ENCODE peak calls at places on chromosomes 13 and 19, in four cellular contexts. D, H, M and L are unnamed samples.

GRCh38 chr13:85575110-85575509 is 224.1 kb downstream of the SLITRK6 start:
- DNase-seq in D (no peak), H (no peak), M (no peak), L (no peak)

GRCh38 chr19:32773126-32773525 is 53.6 kb downstream of the TDRD12 start:
- DNase-seq in D (no peak), H (no peak), M (no peak), L (no peak)

GRCh38 chr19:35727053-35727955 is 9.5 kb downstream of the KMT2B start:
- DNase-seq in D (no peak), H (no peak), M (no peak), L (no peak)

GRCh38 chr13:79417741-79418140 is 11.7 kb upstream of the RBM26 start:
- DNase-seq in D (no peak), H (no peak), M (no peak), L (no peak)

GRCh38 chr13:40682449-40683240 is 16.2 kb upstream of the FOXO1 start:
- DNase-seq in D (no peak), H (no peak), M (no peak), L (no peak)

GRCh38 chr19:29767039-29767735 is 44.6 kb upstream of the CCNE1 start:
- DNase-seq in D (no peak), H (no peak), M (no peak), L (no peak)

GRCh38 chr13:35994131-35994966 is 136.8 kb downstream of the DCLK1 start:
- DNase-seq in D (no peak), H (no peak), M (no peak), L (no peak)

GRCh38 chr19:5536337-5536894 is 31.3 kb downstream of the TINCR start:
- DNase-seq in D (peak), H (peak), M (no peak), L (no peak)

GRCh38 chr13:27919934-27920676 is at the start of gene PDX1:
- DNase-seq in D (peak), H (peak), M (no peak), L (no peak)

GRCh38 chr19:5430237-5430636 is 25.0 kb upstream of the ZNRF4 start:
- DNase-seq in D (no peak), H (peak), M (no peak), L (peak)

GRCh38 chr13:30576528-30576927 is 41.2 kb upstream of the USPL1 start:
- DNase-seq in D (no peak), H (no peak), M (peak), L (peak)

GRCh38 chr13:113629814-113630213 is 28.2 kb downstream of the ATP4B start:
- DNase-seq in D (no peak), H (no peak), M (no peak), L (no peak)

GRCh38 chr13:64078480-64078936 is 2662.9 kb upstream of the PCDH20 start:
- DNase-seq in D (no peak), H (no peak), M (peak), L (no peak)

GRCh38 chr19:46821512-46822359 is 28.9 kb downstream of the AP2S1 start:
- DNase-seq in D (no peak), H (peak), M (no peak), L (no peak)

GRCh38 chr13:61084983-61085382 is 330.7 kb downstream of the PCDH20 start:
- DNase-seq in D (no peak), H (no peak), M (no peak), L (no peak)

GRCh38 chr13:26584713-26585112 is 27.2 kb downstream of the WASF3 start:
- DNase-seq in D (no peak), H (no peak), M (no peak), L (no peak)

GRCh38 chr13:35771898-35772297 is 295.4 kb upstream of the MAB21L1 start:
- DNase-seq in D (no peak), H (no peak), M (no peak), L (no peak)

GRCh38 chr19:31772915-31773314 is 423.7 kb upstream of the TSHZ3 start:
- DNase-seq in D (no peak), H (no peak), M (no peak), L (no peak)

GRCh38 chr13:108816381-108816780 is 187.0 kb downstream of the MYO16 start:
- DNase-seq in D (no peak), H (no peak), M (no peak), L (peak)

GRCh38 chr13:113836917-113837553 is 26.8 kb downstream of the GAS6 start:
- DNase-seq in D (peak), H (no peak), M (no peak), L (no peak)

GRCh38 chr13:110540871-110541525 is 20.5 kb downstream of the RAB20 start:
- DNase-seq in D (no peak), H (no peak), M (no peak), L (no peak)

GRCh38 chr13:26952551-26953138 is 192.1 kb upstream of the GPR12 start:
- DNase-seq in D (no peak), H (no peak), M (no peak), L (no peak)

GRCh38 chr13:27022571-27023311 is 148.9 kb downstream of the USP12 start:
- DNase-seq in D (peak), H (no peak), M (peak), L (no peak)

GRCh38 chr19:58386166-58386575 is 898 bp upstream of the RPS5 start:
- DNase-seq in D (no peak), H (no peak), M (no peak), L (no peak)

GRCh38 chr13:62626771-62627170 is 1211.1 kb upstream of the PCDH20 start:
- DNase-seq in D (no peak), H (peak), M (peak), L (peak)
- TF ChIP-seq HMGXB4 in D (no peak), H (no peak), M (no peak), L (no peak)

GRCh38 chr19:48772503-48772953 is 17.2 kb downstream of the FGF21 start:
- DNase-seq in D (no peak), H (no peak), M (peak), L (no peak)

GRCh38 chr19:48768989-48769713 is 13.8 kb downstream of the FGF21 start:
- DNase-seq in D (no peak), H (no peak), M (peak), L (no peak)

GRCh38 chr19:48770734-48771472 is 15.6 kb downstream of the FGF21 start:
- DNase-seq in D (no peak), H (no peak), M (no peak), L (no peak)

DNA sequence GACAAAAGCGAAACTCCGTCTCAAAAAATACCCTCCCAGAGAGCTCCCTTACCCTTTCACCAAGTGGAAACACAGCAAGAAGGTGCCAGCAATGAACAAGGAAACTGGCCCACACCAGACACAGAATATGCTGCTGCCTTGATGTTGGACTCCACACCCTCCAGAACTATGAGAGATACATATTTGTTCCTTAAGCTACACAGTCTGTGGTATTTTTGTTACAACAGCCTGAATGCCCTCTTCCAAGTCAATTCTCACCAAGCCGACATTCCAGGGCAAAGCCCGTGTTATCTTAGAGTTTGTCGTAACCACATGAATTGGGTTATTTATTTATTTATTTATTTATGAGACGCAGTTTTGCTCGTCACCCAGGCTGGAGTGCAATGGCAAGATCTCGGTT is 14.9 kb downstream of the FGF21 start:
- DNase-seq in D (no peak), H (no peak), M (no peak), L (no peak)
- TF ChIP-seq HMGXB4 in D (no peak), H (no peak), M (no peak), L (no peak)

DNA sequence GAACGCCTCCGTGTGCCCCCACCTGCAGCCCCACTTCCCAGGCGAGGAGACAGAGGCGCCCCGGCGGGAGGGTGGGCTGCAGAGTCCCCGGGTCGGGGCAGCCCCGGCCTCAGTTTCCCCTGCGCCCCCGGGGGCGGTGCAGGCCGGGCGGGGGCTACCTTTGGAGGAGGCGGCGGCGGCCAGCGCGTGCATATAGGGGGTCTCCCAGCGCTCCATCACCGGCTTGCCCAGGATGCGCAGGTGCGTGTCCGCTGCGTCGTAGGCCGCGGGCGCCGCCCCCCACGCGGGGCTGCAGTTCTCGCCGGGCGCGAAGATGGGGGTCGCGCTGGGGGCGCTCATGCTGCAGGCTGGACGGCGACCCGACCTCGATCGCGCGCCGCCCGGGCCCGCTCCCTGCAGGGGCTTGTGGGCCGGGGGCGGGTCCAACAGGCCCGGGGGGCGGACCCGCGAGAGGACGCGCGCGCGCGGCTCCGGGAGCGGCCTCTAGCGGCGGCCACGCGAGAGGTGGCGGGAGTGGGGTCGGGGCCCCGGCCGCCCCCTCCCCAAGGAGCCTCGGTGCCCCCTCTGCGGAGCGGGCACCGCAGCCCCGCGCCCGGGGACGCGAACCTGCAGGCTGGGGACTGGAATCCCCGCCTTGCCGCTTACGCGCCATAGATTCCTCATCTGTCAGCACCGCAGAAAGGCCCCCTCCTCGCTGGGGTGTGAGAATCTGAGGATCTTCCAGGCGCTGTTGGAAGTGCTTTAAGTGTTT is at the start of gene GAMT:
- DNase-seq in D (no peak), H (peak), M (no peak), L (peak)
- TF ChIP-seq HMGXB4 in D (no peak), H (peak), M (peak), L (no peak)

GRCh38 chr13:74574964-74575728 is 440.9 kb upstream of the KLF12 start:
- DNase-seq in D (no peak), H (no peak), M (no peak), L (no peak)

GRCh38 chr13:74576504-74576903 is 442.3 kb upstream of the KLF12 start:
- DNase-seq in D (no peak), H (no peak), M (no peak), L (no peak)

GRCh38 chr13:74573654-74574053 is 439.4 kb upstream of the KLF12 start:
- DNase-seq in D (no peak), H (peak), M (peak), L (no peak)

GRCh38 chr13:74571811-74572210 is 437.6 kb upstream of the KLF12 start:
- DNase-seq in D (no peak), H (no peak), M (no peak), L (no peak)

DNA sequence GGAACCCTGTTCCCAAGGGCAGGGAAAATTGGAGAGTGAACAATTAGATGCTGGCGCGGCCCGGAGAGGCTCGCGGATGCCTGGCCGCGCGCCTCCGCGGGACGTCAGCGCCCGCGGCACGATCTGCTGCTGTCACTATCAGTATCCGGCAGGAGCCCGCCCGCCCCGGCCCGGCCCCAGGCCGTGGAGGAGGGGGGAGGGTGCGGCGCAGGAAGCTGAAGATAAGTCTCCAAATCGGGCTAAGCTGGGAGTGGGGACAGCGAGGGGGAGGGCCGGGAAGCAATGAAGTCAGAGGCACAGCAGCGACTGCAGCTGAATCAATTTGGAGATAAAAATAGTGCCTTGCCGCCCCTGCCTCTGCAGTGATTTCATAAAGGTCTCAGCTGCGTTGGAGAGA is 441.5 kb upstream of the KLF12 start:
- DNase-seq in D (peak), H (peak), M (no peak), L (peak)
- TF ChIP-seq HMGXB4 in D (no peak), H (no peak), M (no peak), L (no peak)

DNA sequence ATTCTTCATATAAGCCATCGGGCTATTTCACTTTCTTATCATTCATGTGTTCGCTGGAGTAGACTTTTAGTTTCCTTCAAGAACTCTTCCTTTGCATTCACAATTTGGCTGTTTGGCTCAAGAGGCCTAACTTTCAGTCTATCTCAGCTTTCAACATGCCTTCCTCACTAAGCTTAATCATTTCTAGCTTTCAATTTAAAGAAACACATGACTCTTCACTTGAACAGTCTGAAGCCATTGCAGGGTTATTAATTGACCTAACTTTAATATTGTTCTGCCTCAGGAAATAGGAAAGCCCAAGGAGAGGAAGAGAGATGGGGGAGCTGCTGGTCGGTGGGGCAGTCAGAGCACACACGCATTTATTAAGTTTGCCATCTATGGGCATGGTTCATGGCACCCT is 158.1 kb downstream of the SUCLA2 start:
- DNase-seq in D (no peak), H (no peak), M (no peak), L (no peak)
- TF ChIP-seq HMGXB4 in D (no peak), H (no peak), M (no peak), L (no peak)

DNA sequence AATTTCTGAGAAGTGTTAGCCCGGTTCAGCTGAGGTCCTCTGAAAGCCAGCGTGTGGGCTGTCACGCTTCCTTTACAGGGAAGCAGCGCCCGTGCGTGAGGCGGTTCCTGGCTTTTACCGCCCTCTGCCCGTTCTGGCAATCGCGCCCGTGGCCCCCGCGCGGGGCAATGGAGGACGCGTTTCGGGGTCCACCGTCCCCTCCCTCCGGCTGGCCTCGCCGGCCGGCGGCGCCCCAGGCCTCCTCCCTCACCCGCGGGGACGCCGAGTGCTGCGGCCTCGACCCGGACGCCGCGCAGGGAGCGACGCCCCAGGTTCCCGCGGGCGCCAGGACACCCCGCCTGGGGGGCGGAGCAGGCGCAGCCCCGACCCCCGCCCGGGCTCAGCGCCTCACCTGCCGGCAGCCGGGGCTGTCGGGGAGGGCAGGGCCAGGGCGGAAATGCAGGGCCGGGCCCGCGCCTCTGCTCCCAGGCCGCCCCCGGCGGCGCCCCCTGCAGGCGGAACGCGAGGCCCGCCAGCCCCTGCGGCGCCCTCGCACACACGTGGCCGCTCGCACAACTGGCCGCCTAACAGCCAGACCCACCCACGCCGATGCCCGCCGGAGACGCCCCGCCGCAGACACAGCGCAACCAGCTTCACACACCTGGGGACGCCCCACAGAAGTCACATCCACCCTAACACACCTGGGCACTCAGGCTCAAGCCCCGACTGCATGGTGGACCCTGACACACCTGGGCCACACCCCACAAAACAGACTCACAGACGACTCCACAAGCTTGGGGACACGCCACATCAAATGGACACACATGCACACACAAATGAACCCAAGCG is at the start of gene GGACT:
- DNase-seq in D (peak), H (peak), M (peak), L (peak)
- TF ChIP-seq HMGXB4 in D (no peak), H (peak), M (peak), L (peak)